ENCODE peak calls at places on chromosome 22, in five cellular contexts. D is DND-41, Z is AG10803, C is HL-60, B is Peyer's patch. R is an unnamed sample.

GRCh38 chr22:29265929-29266328 is 1.9 kb downstream of the RHBDD3 start:
- DNase-seq in D (no peak), Z (no peak), C (no peak), B (no peak), R (peak; percentile 22)

GRCh38 chr22:20283674-20284066 is 15.6 kb upstream of the RTN4R start:
- DNase-seq in Z (no peak), D (no peak), B (no peak), C (no peak), R (no peak)

GRCh38 chr22:50625568-50626313 is 2.2 kb downstream of the ARSA start:
- DNase-seq in Z (no peak), D (no peak), C (no peak), B (peak; percentile 49), R (no peak)

GRCh38 chr22:48340727-48341709 is 1486.7 kb downstream of the BRD1 start:
- DNase-seq in Z (no peak), D (no peak), C (no peak), B (peak; percentile 37), R (no peak)

GRCh38 chr22:37226514-37226913 is 14.2 kb upstream of the SSTR3 start:
- DNase-seq in B (no peak), C (no peak), D (no peak), Z (no peak), R (no peak)

GRCh38 chr22:50686794-50687193 is 14.2 kb downstream of the SHANK3 start:
- DNase-seq in B (no peak), C (no peak), D (no peak), Z (no peak), R (no peak)

GRCh38 chr22:26589367-26589844 is 526 bp downstream of the TPST2 start:
- DNase-seq in Z (peak; percentile 34), B (peak; percentile 66), D (peak; percentile 42), C (peak; percentile 3), R (no peak)

GRCh38 chr22:18067121-18067520 is 10.7 kb upstream of the PEX26 start:
- DNase-seq in C (no peak), B (no peak), Z (no peak), D (no peak), R (no peak)

GRCh38 chr22:17434856-17435255 is 65.6 kb downstream of the CECR2 start:
- DNase-seq in B (no peak), Z (no peak), D (no peak), C (no peak), R (no peak)

GRCh38 chr22:20027966-20028854 is 7.3 kb downstream of the TANGO2 start:
- DNase-seq in D (peak; percentile 29), Z (no peak), C (no peak), B (peak; percentile 45), R (peak; percentile 28)

GRCh38 chr22:19942886-19943664 is 1.5 kb upstream of the TXNRD2 start:
- DNase-seq in D (peak; percentile 48), C (peak; percentile 72), Z (peak; percentile 92), B (no peak), R (peak; percentile 82)

GRCh38 chr22:39135092-39135896 is 17.2 kb downstream of the CBX7 start:
- DNase-seq in B (no peak), Z (peak; percentile 23), D (peak; percentile 44), C (peak; percentile 49), R (no peak)

GRCh38 chr22:46547883-46548244 is 10.4 kb upstream of the CELSR1 start:
- DNase-seq in D (no peak), B (no peak), C (no peak), Z (peak; percentile 90), R (peak; percentile 92)

GRCh38 chr22:48424201-48424627 is 1403.5 kb downstream of the BRD1 start:
- DNase-seq in Z (no peak), C (no peak), D (no peak), B (no peak), R (no peak)

GRCh38 chr22:10727393-10727792 is 4800.6 kb upstream of the OR11H1 start:
- DNase-seq in Z (no peak), B (no peak), D (no peak), C (no peak), R (no peak)
- H3K4me3 ChIP-seq in Z (no peak overlapping the region), B (no peak overlapping the region), D (no peak overlapping the region), C (no peak overlapping the region), R (no peak overlapping the region)

DNA sequence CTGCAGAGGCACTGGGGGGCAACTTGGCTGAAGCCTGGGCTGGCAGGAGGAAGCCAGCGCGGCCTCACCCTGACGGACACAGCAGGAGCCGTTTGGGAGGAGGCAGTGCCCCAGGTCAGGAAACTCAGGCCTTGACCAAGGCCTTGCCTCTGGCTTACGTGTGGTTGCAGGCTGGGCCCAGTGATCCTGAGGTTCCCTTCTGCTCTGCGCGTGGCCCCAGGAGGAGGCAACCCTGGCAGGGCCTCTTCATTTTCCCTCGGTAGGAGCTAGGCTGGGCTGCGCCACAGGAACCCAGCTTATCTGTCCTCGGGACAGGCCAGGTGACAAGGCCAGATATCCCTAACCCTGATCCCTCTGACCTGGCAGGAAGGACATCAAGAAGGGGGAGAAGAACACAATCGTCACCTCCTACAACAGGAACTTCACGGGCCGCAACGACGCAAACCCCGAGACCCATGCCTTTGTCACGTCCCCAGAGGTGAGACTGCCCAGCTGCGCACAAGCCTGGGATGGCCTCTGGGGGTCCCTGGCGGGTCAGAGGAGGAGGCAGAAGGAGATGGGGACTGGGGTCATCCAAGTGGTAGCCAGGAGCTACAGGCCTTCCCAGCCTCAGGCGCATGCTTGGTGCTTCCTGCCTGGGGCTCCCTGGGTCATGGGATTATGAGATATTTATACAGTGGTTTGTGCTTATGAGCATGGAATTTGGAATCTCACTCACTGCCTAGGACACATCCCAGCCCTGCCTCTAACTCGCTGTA is 20.6 kb downstream of the POLR3H start:
- DNase-seq in D (no peak), C (no peak), B (no peak), Z (peak; percentile 36), R (peak; percentile 65)
- TF ChIP-seq CTCF in D (no peak), C (no peak), B (no peak), Z (no peak), R (no peak)

GRCh38 chr22:41382610-41383009 is 868 bp downstream of the TEF start:
- DNase-seq in D (no peak), Z (peak; percentile 9), C (no peak), B (no peak), R (no peak)

GRCh38 chr22:41383085-41383484 is 1.3 kb downstream of the TEF start:
- DNase-seq in Z (no peak), C (no peak), B (no peak), D (no peak), R (no peak)

GRCh38 chr22:41381329-41382097 is at the start of gene TEF:
- DNase-seq in B (peak; percentile 99), D (peak; percentile 100), Z (peak; percentile 99), C (peak; percentile 99), R (peak; percentile 99)

GRCh38 chr22:41382098-41382578 is 396 bp downstream of the TEF start:
- DNase-seq in C (peak; percentile 44), D (peak; percentile 75), Z (peak; percentile 52), B (peak; percentile 86), R (peak; percentile 51)

DNA sequence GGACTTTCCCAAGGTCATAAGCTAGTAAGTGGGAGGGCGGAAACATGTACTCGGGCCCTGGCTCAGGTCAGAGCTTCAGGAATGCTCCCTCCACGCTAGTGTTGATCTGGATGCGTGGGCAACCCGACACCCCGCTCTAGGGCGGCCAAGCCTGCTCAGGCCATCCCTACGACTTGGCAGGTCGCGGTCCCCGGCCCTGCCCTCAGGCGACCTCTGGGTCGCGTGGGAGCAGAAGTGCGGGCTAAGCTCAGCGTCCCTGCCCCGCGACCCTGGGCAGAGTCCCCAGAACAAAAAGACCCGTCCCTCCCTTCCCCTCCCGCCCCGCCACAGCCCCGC is 781 bp upstream of the TEF start:
- DNase-seq in Z (peak; percentile 97), D (no peak), C (no peak), B (no peak), R (peak; percentile 98)
- H3K4me3 ChIP-seq in Z (peak overlapping the region; percentile 67), D (no peak overlapping the region), C (peak overlapping the region; percentile 40), B (peak overlapping the region; percentile 97), R (peak overlapping the region; percentile 65)

GRCh38 chr22:30292069-30292970 is 3.0 kb upstream of the CASTOR1 start:
- DNase-seq in C (no peak), D (no peak), Z (no peak), B (no peak), R (no peak)
- TF ChIP-seq CTCF in C (no peak), D (no peak), Z (no peak), B (no peak), R (no peak)

R was measured in fibroblast of the aortic adventitia.